ENCODE peak calls at places on chromosome 2, in five cellular contexts. O is osteoblast; Q is neural crest cell; F is activated CD4-positive, CD25-positive, alpha-beta regulatory T cell treated with anti-CD3 and anti-CD28 coated beads, Interleukin-2, amount 50 U/mL, for 72 hours; V is EH. J is an unnamed sample.

GRCh38 chr2:233081232-233081730 is 21.1 kb downstream of the INPP5D start:
- DNase-seq in F (no peak), Q (no peak), V (no peak), O (no peak), J (no peak)

GRCh38 chr2:170123593-170123992 is 54.4 kb upstream of the MYO3B start:
- DNase-seq in Q (no peak), O (no peak), V (peak; percentile 43), F (no peak), J (no peak)

GRCh38 chr2:119119076-119119710 is 39.4 kb downstream of the C1QL2 start:
- DNase-seq in Q (no peak), V (no peak), F (no peak), O (no peak), J (no peak)

GRCh38 chr2:71313016-71313766 is 18.4 kb upstream of the ZNF638 start:
- DNase-seq in Q (no peak), V (no peak), F (no peak), O (no peak), J (no peak)

GRCh38 chr2:218879881-218880748 is 537 bp upstream of the WNT10A start:
- DNase-seq in O (no peak), F (peak; percentile 56), V (no peak), Q (no peak), J (no peak)

GRCh38 chr2:212646698-212647097 is 108.1 kb upstream of the ERBB4 start:
- DNase-seq in O (peak; percentile 65), V (peak; percentile 64), F (no peak), Q (no peak), J (no peak)

GRCh38 chr2:39996653-39997080 is 217.6 kb upstream of the THUMPD2 start:
- DNase-seq in F (no peak), V (peak; percentile 77), Q (no peak), O (peak; percentile 11), J (no peak)

GRCh38 chr2:205869439-205869838 is 187.1 kb downstream of the NRP2 start:
- DNase-seq in O (no peak), F (no peak), V (no peak), Q (no peak), J (no peak)

GRCh38 chr2:100066856-100067255 is 75.5 kb downstream of the AFF3 start:
- DNase-seq in F (no peak), V (no peak), O (no peak), Q (no peak), J (no peak)

GRCh38 chr2:239696559-239697207 is 295.9 kb upstream of the HDAC4 start:
- DNase-seq in F (no peak), O (peak; percentile 15), Q (no peak), V (no peak), J (no peak)

GRCh38 chr2:172086349-172087190 is 1.3 kb downstream of the DLX1 start:
- DNase-seq in Q (peak; percentile 30), V (peak; percentile 45), F (peak; percentile 44), O (peak; percentile 73), J (peak; percentile 77)

GRCh38 chr2:72937356-72937669 is 20.0 kb downstream of the EMX1 start:
- DNase-seq in F (no peak), Q (no peak), O (no peak), V (peak; percentile 22), J (no peak)

J was measured in HuH-7.5.